ENCODE peak calls at places on chromosomes 4 and X, in four cellular contexts. K is H9, A is IMR-90, W is H1. F is an unnamed sample.

GRCh38 chrX:53684415-53685192 is 1.9 kb downstream of the HUWE1 start:
- DNase-seq in K (no peak), A (no peak), W (no peak), F (peak; percentile 9)

GRCh38 chrX:48937065-48937907 is 18.5 kb upstream of the PIM2 start:
- DNase-seq in K (no peak), A (no peak), W (peak; percentile 52), F (peak; percentile 70)

GRCh38 chr4:88735554-88735953 is 37.9 kb upstream of the NAP1L5 start:
- DNase-seq in K (no peak), A (peak; percentile 40), W (no peak), F (no peak)

GRCh38 chr4:6621556-6621927 is 18.9 kb upstream of the MRFAP1 start:
- DNase-seq in K (no peak), A (no peak), W (no peak), F (no peak)

GRCh38 chr4:71254451-71255012 is 84.3 kb upstream of the SLC4A4 start:
- DNase-seq in K (no peak), A (no peak), W (no peak), F (no peak)

GRCh38 chr4:74906771-74907170 is 26.1 kb upstream of the PARM1 start:
- DNase-seq in K (no peak), A (no peak), W (no peak), F (no peak)

GRCh38 chrX:130878350-130879341 is 24.4 kb downstream of the ENOX2 start:
- DNase-seq in K (no peak), A (peak; percentile 85), W (no peak), F (no peak)

GRCh38 chrX:42837747-42838146 is 59.8 kb upstream of the PPP1R2C start:
- DNase-seq in K (no peak), A (no peak), W (no peak), F (no peak)

GRCh38 chr4:84916233-84916632 is 50.3 kb downstream of the WDFY3 start:
- DNase-seq in K (no peak), A (no peak), W (no peak), F (peak; percentile 32)

GRCh38 chrX:113594504-113594903 is 753.9 kb upstream of the AMOT start:
- DNase-seq in K (no peak), A (no peak), W (no peak), F (peak; percentile 0)

GRCh38 chr4:89293299-89293698 is 14.3 kb downstream of the GPRIN3 start:
- DNase-seq in K (no peak), A (no peak), W (no peak), F (no peak)

GRCh38 chr4:21205821-21206531 is 505.7 kb downstream of the PACRGL start:
- DNase-seq in K (no peak), A (no peak), W (no peak), F (peak; percentile 92)

GRCh38 chrX:71579136-71579989 is 1.1 kb downstream of the GCNA start:
- DNase-seq in K (peak; percentile 39), A (no peak), W (no peak), F (peak; percentile 79)

GRCh38 chrX:101462892-101463291 is 22.4 kb upstream of the ARMCX4 start:
- DNase-seq in K (peak; percentile 28), A (peak; percentile 24), W (no peak), F (peak; percentile 34)

GRCh38 chr4:6225469-6225868 is 25.1 kb upstream of the JAKMIP1 start:
- DNase-seq in K (peak; percentile 62), A (peak; percentile 12), W (peak; percentile 85), F (peak; percentile 89)

GRCh38 chr4:150033937-150034336 is 44.3 kb upstream of the DCLK2 start:
- DNase-seq in K (no peak), A (peak; percentile 87), W (no peak), F (no peak)

GRCh38 chrX:154466036-154466435 is 8.0 kb downstream of the PLXNA3 start:
- DNase-seq in K (no peak), A (no peak), W (no peak), F (no peak)

GRCh38 chrX:71543316-71543715 is 10.4 kb downstream of the OGT start:
- DNase-seq in K (no peak), A (peak; percentile 83), W (no peak), F (no peak)

GRCh38 chr4:120692964-120693363 is 229.6 kb downstream of the PRDM5 start:
- DNase-seq in K (no peak), A (peak; percentile 93), W (no peak), F (no peak)

GRCh38 chr4:8198906-8199593 is at the start of gene SH3TC1:
- DNase-seq in K (no peak), A (peak; percentile 86), W (no peak), F (no peak)

GRCh38 chrX:18997916-18998315 is 14.0 kb upstream of the PHKA2 start:
- DNase-seq in K (peak; percentile 48), A (no peak), W (no peak), F (peak; percentile 33)

GRCh38 chrX:15973299-15973698 is 118.7 kb upstream of the AP1S2 start:
- DNase-seq in K (peak; percentile 78), A (peak; percentile 19), W (no peak), F (peak; percentile 85)

GRCh38 chr4:24980064-24980690 is 50.6 kb downstream of the LGI2 start:
- DNase-seq in K (peak; percentile 65), A (peak; percentile 62), W (peak; percentile 67), F (peak; percentile 65)

GRCh38 chrX:10326578-10326977 is 169.8 kb downstream of the CLCN4 start:
- DNase-seq in K (no peak), A (peak; percentile 43), W (no peak), F (no peak)

GRCh38 chrX:806586-806985 is 176.0 kb downstream of the SHOX start:
- DNase-seq in K (no peak), A (no peak), W (no peak), F (no peak)

GRCh38 chrX:29432534-29432933 is 782.8 kb upstream of the MAGEB2 start:
- DNase-seq in K (no peak), A (no peak), W (no peak), F (no peak)

GRCh38 chr4:18110099-18110498 is 88.5 kb upstream of the LCORL start:
- DNase-seq in K (no peak), A (no peak), W (no peak), F (no peak)

GRCh38 chr4:76799718-76800117 is 98.2 kb downstream of the SOWAHB start:
- DNase-seq in K (no peak), A (no peak), W (no peak), F (no peak)

GRCh38 chr4:162163892-162164759 is at the start of gene FSTL5:
- DNase-seq in K (peak; percentile 99), A (peak; percentile 2), W (peak; percentile 99), F (peak; percentile 99)

GRCh38 chr4:15547392-15547791 is 77.7 kb downstream of the CC2D2A start:
- DNase-seq in K (no peak), A (no peak), W (no peak), F (no peak)

GRCh38 chr4:173181769-173182374 is 13.3 kb downstream of the GALNT7 start:
- DNase-seq in K (no peak), A (peak; percentile 80), W (no peak), F (no peak)

GRCh38 chr4:85761803-85762202 is 286.9 kb downstream of the ARHGAP24 start:
- DNase-seq in K (no peak), A (peak; percentile 82), W (no peak), F (no peak)

GRCh38 chrX:13868481-13869040 is 51.7 kb upstream of the GPM6B start:
- DNase-seq in K (no peak), A (peak; percentile 45), W (no peak), F (no peak)

GRCh38 chr4:103895876-103896465 is 176.2 kb upstream of the TACR3 start:
- DNase-seq in K (no peak), A (no peak), W (no peak), F (no peak)

GRCh38 chrX:13669246-13669689 is 16.3 kb downstream of the TCEANC start:
- DNase-seq in K (no peak), A (peak; percentile 99), W (no peak), F (no peak)

GRCh38 chrX:68833448-68833805 is 4.6 kb downstream of the EFNB1 start:
- DNase-seq in K (peak; percentile 6), A (no peak), W (no peak), F (no peak)

GRCh38 chrX:54178100-54178940 is 4.7 kb downstream of the FAM120C start:
- DNase-seq in K (no peak), A (peak; percentile 82), W (no peak), F (no peak)

GRCh38 chr4:182177166-182177565 is 66.0 kb upstream of the TENM3 start:
- DNase-seq in K (no peak), A (no peak), W (no peak), F (no peak)
- H3K4ac ChIP-seq in K (no peak overlapping the region), A (no peak overlapping the region), W (no peak overlapping the region), F (no peak overlapping the region)

GRCh38 chr4:174388744-174389143 is 105.0 kb downstream of the CEP44 start:
- DNase-seq in K (no peak), A (no peak), W (no peak), F (no peak)

GRCh38 chr4:174383783-174384182 is 100.1 kb downstream of the CEP44 start:
- DNase-seq in K (no peak), A (no peak), W (no peak), F (peak; percentile 6)

GRCh38 chr4:174389439-174389838 is 105.7 kb downstream of the CEP44 start:
- DNase-seq in K (no peak), A (no peak), W (no peak), F (no peak)

DNA sequence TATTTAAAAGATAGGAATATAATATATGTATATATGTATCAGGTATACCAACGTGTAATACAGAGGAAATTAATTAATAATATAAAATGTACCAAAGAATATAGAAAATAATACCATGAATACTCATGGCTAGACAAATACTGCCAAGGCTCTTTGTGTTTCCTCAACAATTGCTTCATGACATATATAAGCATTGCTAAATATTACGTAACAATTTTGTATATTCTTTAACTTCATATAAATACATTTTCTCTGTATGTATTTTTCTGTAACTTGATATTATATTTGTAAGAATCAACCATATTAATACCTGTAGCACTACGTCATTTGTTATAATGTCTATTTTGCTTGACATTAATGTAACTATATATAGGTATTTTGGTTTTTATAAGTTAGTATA is 104.0 kb downstream of the CEP44 start:
- DNase-seq in K (no peak), A (no peak), W (no peak), F (no peak)
- H3K56ac ChIP-seq in K (no peak overlapping the region), A (no peak overlapping the region), W (no peak overlapping the region), F (no peak overlapping the region)

GRCh38 chr4:54217642-54218486 is 11.2 kb upstream of the PDGFRA start:
- DNase-seq in K (peak; percentile 82), A (peak; percentile 83), W (peak; percentile 81), F (peak; percentile 89)
- H3K4ac ChIP-seq in K (no peak overlapping the region), A (peak overlapping the region; percentile 98), W (no peak overlapping the region), F (no peak overlapping the region)

DNA sequence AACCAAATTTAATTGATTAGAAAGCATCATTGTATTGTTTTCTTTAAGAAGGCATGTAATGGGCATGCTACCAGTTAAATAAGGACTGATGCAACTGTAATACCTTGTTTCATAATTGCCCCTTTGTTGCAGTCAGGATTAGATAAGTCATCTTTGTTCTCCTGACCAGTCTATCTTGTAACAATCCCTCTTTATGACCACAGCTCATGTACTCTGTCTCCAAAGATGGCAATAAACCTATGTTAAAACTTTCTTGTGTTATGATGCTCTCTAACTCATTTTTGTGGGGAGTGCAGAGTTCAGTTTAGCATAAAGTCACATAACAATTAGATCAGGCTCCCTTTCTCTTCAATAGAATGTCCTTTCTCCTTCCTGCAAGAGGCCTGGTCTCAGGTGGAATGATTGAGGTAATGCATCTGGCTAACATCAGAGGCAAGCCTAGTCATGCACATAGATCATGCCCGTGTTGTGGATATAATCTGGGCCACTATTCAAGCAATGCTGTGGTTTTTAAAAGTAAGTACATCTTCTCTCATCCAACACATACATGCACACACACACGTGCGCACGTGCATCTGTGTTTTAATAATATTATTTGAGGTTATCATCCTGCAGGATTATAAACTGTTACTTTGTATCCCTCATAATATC is 45.6 kb downstream of the TMEM154 start:
- DNase-seq in K (no peak), A (no peak), W (no peak), F (no peak)
- H3K56ac ChIP-seq in K (no peak overlapping the region), A (no peak overlapping the region), W (no peak overlapping the region), F (no peak overlapping the region)

F was measured in mesendoderm.